ENCODE peak calls at places on chromosomes 6 and 20, in nine cellular contexts. X is ELF-1; N is NCI-H345; V is stimulated activated CD4-positive, alpha-beta T cell treated with anti-CD3 and anti-CD28 coated beads, Interleukin-15, amount 100 ng/mL, for 1 hour; Y is iris pigment epithelial cell; D is HFFc6; I is GM06990; U is endothelial cell; M is effector CD8-positive, alpha-beta T cell. L is an unnamed sample.

GRCh38 chr6:79911992-79912391 is 35.4 kb downstream of the ELOVL4 start:
- DNase-seq in N (no peak), Y (no peak), V (no peak), X (no peak), M (no peak), U (no peak), I (no peak), D (no peak), L (no peak)

GRCh38 chr20:44610313-44610965 is 28.1 kb downstream of the PKIG start:
- DNase-seq in D (no peak), V (no peak), M (peak), Y (no peak), X (no peak), U (no peak), I (no peak), N (no peak), L (no peak)

GRCh38 chr6:130583268-130583667 is 217.5 kb downstream of the TMEM200A start:
- DNase-seq in I (no peak), D (no peak), X (no peak), V (no peak), U (no peak), Y (no peak), M (no peak), N (no peak), L (no peak)

GRCh38 chr6:75504902-75505233 is 11.3 kb upstream of the FILIP1 start:
- DNase-seq in V (no peak), M (no peak), N (no peak), D (peak), Y (no peak), I (no peak), X (no peak), U (no peak), L (peak)

GRCh38 chr6:117007659-117008058 is 130.6 kb downstream of the RFX6 start:
- DNase-seq in D (no peak), Y (no peak), I (no peak), X (no peak), U (no peak), M (no peak), N (no peak), V (no peak), L (no peak)

GRCh38 chr6:32086661-32087573 is 22.2 kb downstream of the TNXB start:
- DNase-seq in I (peak), Y (peak), V (no peak), M (no peak), U (no peak), X (peak), N (no peak), D (peak), L (peak)

GRCh38 chr6:150149146-150149545 is 6.3 kb downstream of the PPP1R14C start:
- DNase-seq in D (no peak), V (no peak), X (no peak), Y (no peak), U (no peak), N (no peak), M (no peak), I (no peak), L (no peak)

GRCh38 chr20:64212750-64213149 is 42.8 kb upstream of the PCMTD2 start:
- DNase-seq in N (no peak), U (no peak), Y (peak), D (peak), M (no peak), I (no peak), V (no peak), X (no peak), L (peak)

GRCh38 chr6:111721677-111722219 is 116.1 kb upstream of the TRAF3IP2 start:
- DNase-seq in V (no peak), Y (peak), I (no peak), N (no peak), M (peak), D (peak), U (peak), X (peak), L (peak)

GRCh38 chr6:43876602-43877001 is 106.6 kb downstream of the VEGFA start:
- DNase-seq in I (no peak), D (no peak), M (no peak), U (no peak), V (no peak), X (no peak), Y (no peak), N (no peak), L (no peak)

GRCh38 chr20:53569005-53569404 is 24.6 kb downstream of the ZNF217 start:
- DNase-seq in I (no peak), N (no peak), U (no peak), V (no peak), D (no peak), Y (no peak), M (no peak), X (no peak), L (no peak)

GRCh38 chr20:39778847-39779641 is 816.9 kb downstream of the DHX35 start:
- DNase-seq in M (no peak), X (no peak), V (no peak), I (no peak), U (no peak), Y (no peak), N (no peak), D (no peak), L (no peak)

GRCh38 chr20:37868998-37869861 is 33.7 kb upstream of the VSTM2L start:
- DNase-seq in V (no peak), M (no peak), N (no peak), Y (no peak), U (no peak), D (no peak), I (no peak), X (peak), L (no peak)

GRCh38 chr6:120785459-120786086 is 548.7 kb downstream of the TBC1D32 start:
- DNase-seq in V (no peak), U (no peak), Y (no peak), X (no peak), N (no peak), I (no peak), M (no peak), D (no peak), L (no peak)

GRCh38 chr6:14316911-14317535 is 199.5 kb downstream of the CD83 start:
- DNase-seq in D (no peak), V (no peak), U (no peak), Y (no peak), M (no peak), N (no peak), X (no peak), I (no peak), L (no peak)

GRCh38 chr6:27237089-27237723 is 10.3 kb upstream of the PRSS16 start:
- DNase-seq in N (no peak), X (peak), V (no peak), Y (peak), D (peak), I (peak), M (no peak), U (peak), L (no peak)

GRCh38 chr6:107435798-107436197 is 23.6 kb downstream of the PDSS2 start:
- DNase-seq in N (no peak), I (no peak), D (no peak), V (no peak), Y (peak), X (no peak), M (no peak), U (no peak), L (peak)

GRCh38 chr6:104591573-104592334 is 268.0 kb downstream of the HACE1 start:
- DNase-seq in I (no peak), M (no peak), U (no peak), N (no peak), V (no peak), X (no peak), Y (peak), D (no peak), L (no peak)

GRCh38 chr20:23493172-23493772 is 2.4 kb downstream of the CST8 start:
- DNase-seq in X (no peak), I (no peak), M (no peak), D (no peak), U (no peak), Y (no peak), N (peak), V (no peak), L (no peak)

GRCh38 chr6:161166677-161167076 is 107.2 kb downstream of the AGPAT4 start:
- DNase-seq in I (no peak), V (no peak), U (no peak), X (no peak), Y (no peak), N (no peak), M (no peak), D (no peak), L (no peak)